ENCODE peak calls at places on chromosome 6, in ten cellular contexts. One of them, this sample, is unnamed.

GRCh38 chr6:82441047-82441770 is 77.6 kb downstream of the TPBG start:
- DNase-seq in HL-60: no peak
- DNase-seq in left ventricle myocardium inferior: no peak
- DNase-seq in astrocyte of the spinal cord: no peak
- DNase-seq in heart left ventricle: no peak
- DNase-seq in A549: no peak
- DNase-seq in stomach: no peak
- DNase-seq in upper lobe of right lung: no peak
- DNase-seq in CD8-positive, alpha-beta T cell: no peak
- DNase-seq in activated B cell treated with CpG ODN at 0.5 μM for 24 hours: no peak
- DNase-seq in this sample: no peak

GRCh38 chr6:107113460-107114212 is 1.7 kb downstream of the BEND3 start:
- DNase-seq in HL-60: no peak
- DNase-seq in left ventricle myocardium inferior: no peak
- DNase-seq in astrocyte of the spinal cord: no peak
- DNase-seq in heart left ventricle: no peak
- DNase-seq in A549: no peak
- DNase-seq in stomach: no peak
- DNase-seq in upper lobe of right lung: no peak
- DNase-seq in CD8-positive, alpha-beta T cell: no peak
- DNase-seq in activated B cell treated with CpG ODN at 0.5 μM for 24 hours: no peak
- DNase-seq in this sample: no peak

GRCh38 chr6:158353851-158354508 is 41.7 kb downstream of the TULP4 start:
- DNase-seq in HL-60: no peak
- DNase-seq in left ventricle myocardium inferior: no peak
- DNase-seq in astrocyte of the spinal cord: peak; percentile 51
- DNase-seq in heart left ventricle: no peak
- DNase-seq in A549: no peak
- DNase-seq in stomach: no peak
- DNase-seq in upper lobe of right lung: no peak
- DNase-seq in CD8-positive, alpha-beta T cell: no peak
- DNase-seq in activated B cell treated with CpG ODN at 0.5 μM for 24 hours: no peak
- DNase-seq in this sample: no peak

GRCh38 chr6:144384427-144384826 is 99.3 kb downstream of the UTRN start:
- DNase-seq in HL-60: no peak
- DNase-seq in left ventricle myocardium inferior: no peak
- DNase-seq in astrocyte of the spinal cord: no peak
- DNase-seq in heart left ventricle: no peak
- DNase-seq in A549: no peak
- DNase-seq in stomach: no peak
- DNase-seq in upper lobe of right lung: no peak
- DNase-seq in CD8-positive, alpha-beta T cell: no peak
- DNase-seq in activated B cell treated with CpG ODN at 0.5 μM for 24 hours: no peak
- DNase-seq in this sample: no peak

GRCh38 chr6:128275030-128275429 is 245.4 kb downstream of the PTPRK start:
- DNase-seq in HL-60: no peak
- DNase-seq in left ventricle myocardium inferior: no peak
- DNase-seq in astrocyte of the spinal cord: peak; percentile 48
- DNase-seq in heart left ventricle: no peak
- DNase-seq in A549: no peak
- DNase-seq in stomach: no peak
- DNase-seq in upper lobe of right lung: no peak
- DNase-seq in CD8-positive, alpha-beta T cell: no peak
- DNase-seq in activated B cell treated with CpG ODN at 0.5 μM for 24 hours: no peak
- DNase-seq in this sample: no peak

GRCh38 chr6:40779399-40779798 is 192.2 kb upstream of the LRFN2 start:
- DNase-seq in HL-60: no peak
- DNase-seq in left ventricle myocardium inferior: no peak
- DNase-seq in astrocyte of the spinal cord: peak; percentile 50
- DNase-seq in heart left ventricle: no peak
- DNase-seq in A549: peak; percentile 7
- DNase-seq in stomach: no peak
- DNase-seq in upper lobe of right lung: no peak
- DNase-seq in CD8-positive, alpha-beta T cell: no peak
- DNase-seq in activated B cell treated with CpG ODN at 0.5 μM for 24 hours: no peak
- DNase-seq in this sample: no peak

GRCh38 chr6:75418233-75418632 is 75.4 kb downstream of the FILIP1 start:
- DNase-seq in HL-60: no peak
- DNase-seq in left ventricle myocardium inferior: no peak
- DNase-seq in astrocyte of the spinal cord: no peak
- DNase-seq in heart left ventricle: no peak
- DNase-seq in A549: peak; percentile 49
- DNase-seq in stomach: no peak
- DNase-seq in upper lobe of right lung: no peak
- DNase-seq in CD8-positive, alpha-beta T cell: no peak
- DNase-seq in activated B cell treated with CpG ODN at 0.5 μM for 24 hours: no peak
- DNase-seq in this sample: no peak

GRCh38 chr6:19837511-19838441 is 606 bp downstream of the ID4 start:
- DNase-seq in HL-60: no peak
- DNase-seq in left ventricle myocardium inferior: peak; percentile 23
- DNase-seq in astrocyte of the spinal cord: peak; percentile 37
- DNase-seq in heart left ventricle: peak; percentile 32
- DNase-seq in A549: peak; percentile 11
- DNase-seq in stomach: peak; percentile 39
- DNase-seq in upper lobe of right lung: peak; percentile 80
- DNase-seq in CD8-positive, alpha-beta T cell: no peak
- DNase-seq in activated B cell treated with CpG ODN at 0.5 μM for 24 hours: no peak
- DNase-seq in this sample: no peak

GRCh38 chr6:27168586-27169443 is 78.7 kb upstream of the PRSS16 start:
- DNase-seq in HL-60: no peak
- DNase-seq in left ventricle myocardium inferior: no peak
- DNase-seq in astrocyte of the spinal cord: peak; percentile 77
- DNase-seq in heart left ventricle: no peak
- DNase-seq in A549: no peak
- DNase-seq in stomach: no peak
- DNase-seq in upper lobe of right lung: no peak
- DNase-seq in CD8-positive, alpha-beta T cell: no peak
- DNase-seq in activated B cell treated with CpG ODN at 0.5 μM for 24 hours: no peak
- DNase-seq in this sample: no peak

GRCh38 chr6:455006-455585 is 63.5 kb downstream of the IRF4 start:
- DNase-seq in HL-60: no peak
- DNase-seq in left ventricle myocardium inferior: no peak
- DNase-seq in astrocyte of the spinal cord: no peak
- DNase-seq in heart left ventricle: no peak
- DNase-seq in A549: no peak
- DNase-seq in stomach: no peak
- DNase-seq in upper lobe of right lung: no peak
- DNase-seq in CD8-positive, alpha-beta T cell: peak; percentile 50
- DNase-seq in activated B cell treated with CpG ODN at 0.5 μM for 24 hours: no peak
- DNase-seq in this sample: no peak

GRCh38 chr6:117483645-117484016 is 1.2 kb downstream of the DCBLD1 start:
- DNase-seq in HL-60: no peak
- DNase-seq in left ventricle myocardium inferior: no peak
- DNase-seq in astrocyte of the spinal cord: peak; percentile 38
- DNase-seq in heart left ventricle: no peak
- DNase-seq in A549: no peak
- DNase-seq in stomach: no peak
- DNase-seq in upper lobe of right lung: no peak
- DNase-seq in CD8-positive, alpha-beta T cell: no peak
- DNase-seq in activated B cell treated with CpG ODN at 0.5 μM for 24 hours: no peak
- DNase-seq in this sample: no peak

GRCh38 chr6:24985313-24985712 is 49.6 kb upstream of the RIPOR2 start:
- DNase-seq in HL-60: no peak
- DNase-seq in left ventricle myocardium inferior: no peak
- DNase-seq in astrocyte of the spinal cord: no peak
- DNase-seq in heart left ventricle: no peak
- DNase-seq in A549: no peak
- DNase-seq in stomach: no peak
- DNase-seq in upper lobe of right lung: no peak
- DNase-seq in CD8-positive, alpha-beta T cell: no peak
- DNase-seq in activated B cell treated with CpG ODN at 0.5 μM for 24 hours: no peak
- DNase-seq in this sample: no peak

GRCh38 chr6:49866485-49866943 is at the start of gene CRISP1:
- DNase-seq in HL-60: no peak
- DNase-seq in left ventricle myocardium inferior: no peak
- DNase-seq in astrocyte of the spinal cord: no peak
- DNase-seq in heart left ventricle: no peak
- DNase-seq in A549: no peak
- DNase-seq in stomach: no peak
- DNase-seq in upper lobe of right lung: no peak
- DNase-seq in CD8-positive, alpha-beta T cell: no peak
- DNase-seq in activated B cell treated with CpG ODN at 0.5 μM for 24 hours: no peak
- DNase-seq in this sample: no peak

GRCh38 chr6:155493694-155494143 is 38.1 kb upstream of the NOX3 start:
- DNase-seq in HL-60: peak; percentile 4
- DNase-seq in left ventricle myocardium inferior: no peak
- DNase-seq in astrocyte of the spinal cord: peak; percentile 99
- DNase-seq in heart left ventricle: peak; percentile 12
- DNase-seq in A549: peak; percentile 79
- DNase-seq in stomach: peak; percentile 46
- DNase-seq in upper lobe of right lung: no peak
- DNase-seq in CD8-positive, alpha-beta T cell: no peak
- DNase-seq in activated B cell treated with CpG ODN at 0.5 μM for 24 hours: no peak
- DNase-seq in this sample: peak; percentile 48

DNA sequence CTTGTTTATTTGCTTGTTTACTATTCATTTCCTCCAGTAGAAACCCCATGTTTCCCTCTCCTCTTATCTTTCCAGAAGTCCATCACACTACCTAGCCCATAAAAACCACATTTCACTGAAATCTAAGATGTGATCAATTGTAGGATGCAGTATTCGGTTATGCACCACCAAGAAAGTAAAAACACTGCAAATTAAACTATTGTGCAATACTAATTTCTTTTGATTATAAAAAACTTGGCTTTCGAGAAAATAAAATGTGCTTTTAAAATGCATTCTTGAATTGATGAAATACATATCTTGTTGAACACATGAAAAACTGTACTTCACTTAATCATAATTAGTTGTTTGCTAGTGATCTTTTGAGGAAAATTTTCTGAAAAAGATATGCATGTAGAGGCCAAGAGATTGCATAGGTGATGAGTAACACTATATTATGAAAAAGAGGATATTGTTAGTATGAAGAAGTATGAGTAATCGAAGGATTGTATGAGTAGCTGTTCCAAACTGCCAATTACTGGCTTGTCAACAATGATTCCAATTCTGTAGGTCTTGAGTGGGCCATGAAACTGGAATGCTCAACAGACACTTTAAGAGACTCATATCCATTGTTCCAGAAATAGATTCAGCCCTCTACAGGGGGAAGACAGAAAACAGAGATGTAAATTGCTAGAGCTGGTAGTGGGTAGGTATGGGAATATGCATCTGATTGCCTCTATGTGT is 79.7 kb downstream of the RNF217 start:
- DNase-seq in HL-60: no peak
- DNase-seq in left ventricle myocardium inferior: no peak
- DNase-seq in astrocyte of the spinal cord: peak; percentile 13
- DNase-seq in heart left ventricle: no peak
- DNase-seq in A549: no peak
- DNase-seq in stomach: no peak
- DNase-seq in upper lobe of right lung: no peak
- DNase-seq in CD8-positive, alpha-beta T cell: no peak
- DNase-seq in activated B cell treated with CpG ODN at 0.5 μM for 24 hours: no peak
- DNase-seq in this sample: no peak
- TF ChIP-seq CTCF in HL-60: no peak
- TF ChIP-seq CTCF in left ventricle myocardium inferior: no peak
- TF ChIP-seq CTCF in astrocyte of the spinal cord: no peak
- TF ChIP-seq CTCF in heart left ventricle: no peak
- TF ChIP-seq CTCF in A549: no peak
- TF ChIP-seq CTCF in stomach: no peak
- TF ChIP-seq CTCF in upper lobe of right lung: no peak
- TF ChIP-seq CTCF in CD8-positive, alpha-beta T cell: no peak
- TF ChIP-seq CTCF in activated B cell treated with CpG ODN at 0.5 μM for 24 hours: no peak
- TF ChIP-seq CTCF in this sample: no peak

GRCh38 chr6:104995989-104996617 is 39.2 kb downstream of the LIN28B start:
- DNase-seq in HL-60: no peak
- DNase-seq in left ventricle myocardium inferior: no peak
- DNase-seq in astrocyte of the spinal cord: peak; percentile 38
- DNase-seq in heart left ventricle: no peak
- DNase-seq in A549: no peak
- DNase-seq in stomach: no peak
- DNase-seq in upper lobe of right lung: no peak
- DNase-seq in CD8-positive, alpha-beta T cell: no peak
- DNase-seq in activated B cell treated with CpG ODN at 0.5 μM for 24 hours: no peak
- DNase-seq in this sample: peak; percentile 33
- TF ChIP-seq CTCF in HL-60: no peak
- TF ChIP-seq CTCF in left ventricle myocardium inferior: peak; percentile 14
- TF ChIP-seq CTCF in astrocyte of the spinal cord: no peak
- TF ChIP-seq CTCF in heart left ventricle: no peak
- TF ChIP-seq CTCF in A549: peak; percentile 16
- TF ChIP-seq CTCF in stomach: no peak
- TF ChIP-seq CTCF in upper lobe of right lung: peak; percentile 34
- TF ChIP-seq CTCF in CD8-positive, alpha-beta T cell: no peak
- TF ChIP-seq CTCF in activated B cell treated with CpG ODN at 0.5 μM for 24 hours: no peak
- TF ChIP-seq CTCF in this sample: peak; percentile 22

GRCh38 chr6:168670386-168670985 is 229.5 kb downstream of the SMOC2 start:
- DNase-seq in HL-60: no peak
- DNase-seq in left ventricle myocardium inferior: no peak
- DNase-seq in astrocyte of the spinal cord: no peak
- DNase-seq in heart left ventricle: no peak
- DNase-seq in A549: no peak
- DNase-seq in stomach: no peak
- DNase-seq in upper lobe of right lung: peak; percentile 31
- DNase-seq in CD8-positive, alpha-beta T cell: peak; percentile 31
- DNase-seq in activated B cell treated with CpG ODN at 0.5 μM for 24 hours: no peak
- DNase-seq in this sample: no peak
- TF ChIP-seq CTCF in HL-60: no peak
- TF ChIP-seq CTCF in left ventricle myocardium inferior: no peak
- TF ChIP-seq CTCF in astrocyte of the spinal cord: no peak
- TF ChIP-seq CTCF in heart left ventricle: no peak
- TF ChIP-seq CTCF in A549: no peak
- TF ChIP-seq CTCF in stomach: no peak
- TF ChIP-seq CTCF in upper lobe of right lung: no peak
- TF ChIP-seq CTCF in CD8-positive, alpha-beta T cell: no peak
- TF ChIP-seq CTCF in activated B cell treated with CpG ODN at 0.5 μM for 24 hours: no peak
- TF ChIP-seq CTCF in this sample: no peak

GRCh38 chr6:43391448-43392031 is 22.1 kb upstream of the ZNF318 start:
- DNase-seq in HL-60: no peak
- DNase-seq in left ventricle myocardium inferior: no peak
- DNase-seq in astrocyte of the spinal cord: no peak
- DNase-seq in heart left ventricle: no peak
- DNase-seq in A549: no peak
- DNase-seq in stomach: no peak
- DNase-seq in upper lobe of right lung: no peak
- DNase-seq in CD8-positive, alpha-beta T cell: peak; percentile 66
- DNase-seq in activated B cell treated with CpG ODN at 0.5 μM for 24 hours: no peak
- DNase-seq in this sample: no peak

GRCh38 chr6:43389713-43390265 is 20.3 kb upstream of the ZNF318 start:
- DNase-seq in HL-60: no peak
- DNase-seq in left ventricle myocardium inferior: no peak
- DNase-seq in astrocyte of the spinal cord: no peak
- DNase-seq in heart left ventricle: no peak
- DNase-seq in A549: no peak
- DNase-seq in stomach: no peak
- DNase-seq in upper lobe of right lung: no peak
- DNase-seq in CD8-positive, alpha-beta T cell: no peak
- DNase-seq in activated B cell treated with CpG ODN at 0.5 μM for 24 hours: no peak
- DNase-seq in this sample: no peak

GRCh38 chr6:43383021-43383667 is 13.7 kb upstream of the ZNF318 start:
- DNase-seq in HL-60: no peak
- DNase-seq in left ventricle myocardium inferior: no peak
- DNase-seq in astrocyte of the spinal cord: peak; percentile 62
- DNase-seq in heart left ventricle: no peak
- DNase-seq in A549: no peak
- DNase-seq in stomach: no peak
- DNase-seq in upper lobe of right lung: no peak
- DNase-seq in CD8-positive, alpha-beta T cell: no peak
- DNase-seq in activated B cell treated with CpG ODN at 0.5 μM for 24 hours: no peak
- DNase-seq in this sample: no peak

DNA sequence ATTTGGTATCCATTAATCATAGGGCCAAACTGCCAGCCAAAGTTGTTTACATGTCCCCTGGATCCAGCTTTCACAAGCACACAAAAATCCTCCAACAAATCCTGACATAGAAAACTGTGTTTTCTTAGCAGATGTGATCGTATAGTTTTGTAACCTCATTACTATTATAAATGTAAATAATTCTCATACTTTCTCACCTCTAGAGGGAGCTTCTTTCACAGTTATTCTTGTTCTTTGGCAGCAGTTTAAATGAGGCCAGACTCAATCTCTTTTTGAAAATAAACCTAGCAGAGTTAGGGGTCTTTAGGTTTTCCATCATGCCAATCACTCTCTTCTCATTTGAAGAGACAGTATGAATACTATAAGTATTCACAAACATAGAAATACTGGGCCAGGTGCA is 17.0 kb upstream of the ZNF318 start:
- DNase-seq in HL-60: no peak
- DNase-seq in left ventricle myocardium inferior: no peak
- DNase-seq in astrocyte of the spinal cord: no peak
- DNase-seq in heart left ventricle: no peak
- DNase-seq in A549: no peak
- DNase-seq in stomach: no peak
- DNase-seq in upper lobe of right lung: no peak
- DNase-seq in CD8-positive, alpha-beta T cell: no peak
- DNase-seq in activated B cell treated with CpG ODN at 0.5 μM for 24 hours: no peak
- DNase-seq in this sample: no peak
- TF ChIP-seq CTCF in HL-60: no peak
- TF ChIP-seq CTCF in left ventricle myocardium inferior: peak; percentile 73
- TF ChIP-seq CTCF in astrocyte of the spinal cord: no peak
- TF ChIP-seq CTCF in heart left ventricle: no peak
- TF ChIP-seq CTCF in A549: no peak
- TF ChIP-seq CTCF in stomach: peak; percentile 37
- TF ChIP-seq CTCF in upper lobe of right lung: peak; percentile 62
- TF ChIP-seq CTCF in CD8-positive, alpha-beta T cell: no peak
- TF ChIP-seq CTCF in activated B cell treated with CpG ODN at 0.5 μM for 24 hours: no peak
- TF ChIP-seq CTCF in this sample: peak; percentile 54